ENCODE peak calls at places on chromosomes 13 and 19, in five cellular contexts. T is HepG2, E is HEK293T, V is K562, C is GM12878. Y is an unnamed sample.

GRCh38 chr13:87123987-87124784 is 547.0 kb upstream of the SLITRK5 start:
- DNase-seq in T (peak), E (peak), V (peak), C (no peak), Y (no peak)

GRCh38 chr13:80338781-80339577 is 1.9 kb downstream of the SPRY2 start:
- DNase-seq in T (peak), E (peak), V (peak), C (no peak), Y (peak)

GRCh38 chr19:40688987-40689338 is 1.5 kb downstream of the NUMBL start:
- DNase-seq in T (no peak), E (no peak), V (no peak), C (no peak), Y (no peak)

GRCh38 chr19:51457351-51458013 is 772 bp downstream of the SIGLEC8 start:
- DNase-seq in T (no peak), E (no peak), V (no peak), C (no peak), Y (no peak)

GRCh38 chr19:15320118-15320517 is 12.2 kb downstream of the BRD4 start:
- DNase-seq in T (no peak), E (no peak), V (no peak), C (no peak), Y (no peak)

GRCh38 chr13:42215578-42216421 is 56.2 kb upstream of the AKAP11 start:
- DNase-seq in T (peak), E (peak), V (peak), C (peak), Y (peak)

GRCh38 chr13:111412251-111412650 is 91.8 kb downstream of the TEX29 start:
- DNase-seq in T (no peak), E (no peak), V (no peak), C (no peak), Y (no peak)

GRCh38 chr13:32042567-32042966 is 11.0 kb downstream of the FRY start:
- DNase-seq in T (no peak), E (no peak), V (no peak), C (no peak), Y (no peak)

GRCh38 chr13:93637852-93638251 is 411.2 kb downstream of the GPC6 start:
- DNase-seq in T (no peak), E (no peak), V (no peak), C (no peak), Y (no peak)

GRCh38 chr13:93640452-93640851 is 413.8 kb downstream of the GPC6 start:
- DNase-seq in T (no peak), E (no peak), V (no peak), C (no peak), Y (no peak)

DNA sequence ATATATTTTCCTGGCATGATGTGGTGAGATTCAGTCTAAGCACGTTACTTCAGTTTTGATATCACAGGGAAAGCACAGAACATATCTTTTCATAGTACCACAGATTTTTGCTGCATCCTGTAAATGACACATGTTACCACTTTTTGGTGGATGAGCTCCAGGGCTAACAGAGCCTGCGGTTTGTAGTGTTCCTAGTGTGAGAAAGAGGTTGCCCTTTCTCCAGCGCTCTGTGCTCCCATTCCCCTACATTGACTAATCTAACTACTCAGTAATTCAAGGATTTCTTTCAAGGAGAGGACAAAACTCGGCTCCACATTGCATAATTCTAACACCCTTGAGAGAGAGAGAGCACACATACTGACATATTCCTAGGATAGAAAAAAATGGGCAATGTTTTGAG is 409.1 kb downstream of the GPC6 start:
- DNase-seq in T (no peak), E (no peak), V (no peak), C (no peak), Y (no peak)
- TF ChIP-seq FOXM1 in T (no peak), E (no peak), V (no peak), C (no peak), Y (no peak)

DNA sequence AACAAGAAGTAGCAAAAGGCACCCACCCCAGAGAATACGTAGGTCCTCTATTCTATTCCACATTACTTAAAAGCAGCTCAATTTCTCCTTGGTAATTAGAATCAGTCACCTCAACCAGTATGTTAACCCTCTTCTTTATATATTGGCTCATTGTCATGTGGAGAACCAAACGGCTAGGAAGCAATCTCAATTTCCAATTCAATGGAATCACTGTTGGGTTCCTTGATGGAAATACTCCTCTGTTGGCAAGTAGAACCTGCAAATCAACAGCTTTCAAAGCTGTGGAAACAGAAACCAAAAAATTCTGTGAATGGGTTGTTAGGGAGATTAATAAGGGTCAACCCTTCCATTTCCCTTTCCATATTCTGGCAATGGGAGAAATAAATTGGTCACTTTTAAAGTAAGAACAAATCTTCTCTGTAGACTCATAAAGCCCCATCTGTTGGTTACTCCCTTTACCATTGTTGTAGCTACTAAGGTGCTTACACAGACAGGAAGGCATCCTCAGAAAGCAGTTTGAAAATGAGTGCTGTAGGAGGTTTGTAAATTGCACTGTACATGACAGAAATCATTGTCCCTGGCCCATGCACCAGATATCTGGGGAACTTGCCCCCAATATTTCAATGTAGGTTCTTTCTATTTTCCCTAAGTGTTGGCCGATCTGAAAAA is 138.6 kb upstream of the UFM1 start:
- DNase-seq in T (no peak), E (no peak), V (no peak), C (no peak), Y (no peak)
- TF ChIP-seq FOXM1 in T (no peak), E (no peak), V (no peak), C (no peak), Y (no peak)

DNA sequence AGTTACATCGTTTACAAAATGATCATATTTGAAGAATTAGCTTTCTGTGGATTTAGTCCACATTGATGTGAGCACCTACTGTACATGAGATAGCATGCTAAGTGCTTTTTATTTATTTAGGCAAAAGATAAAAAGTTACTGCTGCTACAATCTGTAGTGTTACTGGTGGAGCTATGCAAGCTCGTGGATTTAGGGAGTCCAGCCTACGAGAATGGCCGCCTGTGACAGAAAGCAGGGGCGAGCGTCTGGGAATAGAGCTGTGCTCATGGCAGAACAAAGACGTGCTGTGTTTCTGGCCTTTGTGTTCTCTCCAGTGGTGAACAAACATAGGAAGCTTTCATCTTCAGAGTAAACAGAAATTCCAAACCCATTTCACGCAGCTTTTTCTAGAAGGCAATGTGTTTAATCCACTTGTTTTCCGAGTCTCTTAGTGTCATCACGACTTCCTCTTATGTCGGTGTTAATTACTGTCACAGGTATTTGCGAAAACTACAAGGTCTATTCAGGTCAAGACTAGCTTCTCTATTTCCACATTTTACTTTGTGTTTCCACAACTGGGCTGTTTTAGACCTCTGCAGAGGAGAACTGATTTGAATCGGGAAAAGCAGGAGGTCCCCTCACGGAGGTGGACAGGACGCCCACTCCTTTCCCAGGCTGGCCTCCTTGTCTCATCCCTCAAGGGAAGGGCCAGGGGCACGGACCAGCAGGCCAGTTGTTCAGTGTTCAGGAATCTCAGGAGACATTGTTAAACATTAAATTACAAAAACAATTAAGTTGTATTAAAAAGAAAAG is 67.3 kb downstream of the ATP11A start:
- DNase-seq in T (peak), E (no peak), V (no peak), C (no peak), Y (no peak)
- TF ChIP-seq FOXM1 in T (no peak), E (no peak), V (no peak), C (no peak), Y (no peak)

GRCh38 chr19:42126565-42126964 is 5.7 kb downstream of the POU2F2 start:
- DNase-seq in T (no peak), E (no peak), V (no peak), C (peak), Y (no peak)
- TF ChIP-seq FOXM1 in T (no peak), E (no peak), V (no peak), C (no peak), Y (no peak)

DNA sequence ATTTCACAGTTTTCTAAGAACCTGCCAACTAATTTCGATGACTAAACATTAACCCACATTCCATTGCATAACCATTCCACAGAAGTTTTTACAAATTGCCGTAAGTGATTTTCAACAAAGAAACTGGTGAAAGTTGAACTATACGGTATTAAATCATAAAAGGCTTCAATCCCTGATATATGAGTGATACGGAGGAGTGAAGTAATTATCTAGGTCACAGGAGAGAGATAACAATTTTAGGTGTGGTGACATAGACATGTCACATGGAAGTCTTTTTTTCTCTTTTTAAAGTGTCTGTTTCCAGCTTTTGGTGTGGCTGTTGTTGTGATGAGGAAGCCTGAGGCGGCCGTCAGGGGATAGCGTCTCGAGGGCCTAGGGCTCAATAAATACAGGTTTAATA is 29.4 kb downstream of the TBC1D4 start:
- DNase-seq in T (no peak), E (no peak), V (no peak), C (no peak), Y (no peak)
- TF ChIP-seq FOXM1 in T (no peak), E (no peak), V (no peak), C (no peak), Y (no peak)

Y was measured in SK-N-SH.